ENCODE peak calls at places on chromosomes 5 and 9, in ten cellular contexts. Q, I, K, E, B, U, G, A, D and N are unnamed samples.

GRCh38 chr5:168227973-168228615 is 63.4 kb upstream of the WWC1 start:
- DNase-seq in Q (no peak), I (no peak), K (no peak), E (no peak), B (no peak), U (no peak), G (no peak), A (no peak), D (no peak), N (no peak)

GRCh38 chr5:113293613-113294340 is 141.0 kb downstream of the TSSK1B start:
- DNase-seq in Q (peak), I (no peak), K (no peak), E (no peak), B (peak), U (no peak), G (no peak), A (peak), D (no peak), N (no peak)

GRCh38 chr5:15366676-15367391 is 133.1 kb upstream of the FBXL7 start:
- DNase-seq in Q (no peak), I (no peak), K (no peak), E (no peak), B (no peak), U (no peak), G (no peak), A (peak), D (no peak), N (no peak)

GRCh38 chr5:61719124-61719523 is 387.1 kb downstream of the ZSWIM6 start:
- DNase-seq in Q (no peak), I (no peak), K (no peak), E (no peak), B (no peak), U (no peak), G (no peak), A (no peak), D (no peak), N (no peak)

GRCh38 chr5:67221487-67222242 is 25.1 kb upstream of the CD180 start:
- DNase-seq in Q (no peak), I (no peak), K (no peak), E (no peak), B (no peak), U (no peak), G (no peak), A (peak), D (no peak), N (no peak)

GRCh38 chr5:68315679-68316271 is 100.2 kb downstream of the PIK3R1 start:
- DNase-seq in Q (no peak), I (no peak), K (no peak), E (no peak), B (no peak), U (no peak), G (peak), A (no peak), D (no peak), N (peak)

GRCh38 chr5:133247881-133248642 is 196.2 kb downstream of the HSPA4 start:
- DNase-seq in Q (no peak), I (no peak), K (no peak), E (no peak), B (peak), U (peak), G (peak), A (peak), D (no peak), N (no peak)

GRCh38 chr5:169906745-169907649 is 73.3 kb downstream of the INSYN2B start:
- DNase-seq in Q (no peak), I (no peak), K (no peak), E (no peak), B (peak), U (no peak), G (no peak), A (no peak), D (no peak), N (no peak)

GRCh38 chr5:57175586-57175985 is 1.7 kb downstream of the GPBP1 start:
- DNase-seq in Q (no peak), I (peak), K (no peak), E (no peak), B (no peak), U (no peak), G (peak), A (no peak), D (no peak), N (no peak)

GRCh38 chr9:107700902-107701301 is 211.3 kb upstream of the KLF4 start:
- DNase-seq in Q (no peak), I (no peak), K (no peak), E (no peak), B (no peak), U (no peak), G (no peak), A (no peak), D (no peak), N (no peak)

GRCh38 chr9:89137548-89138462 is 40.8 kb downstream of the SHC3 start:
- DNase-seq in Q (peak), I (no peak), K (no peak), E (no peak), B (peak), U (peak), G (peak), A (no peak), D (peak), N (no peak)

GRCh38 chr9:17322882-17323864 is 188.3 kb downstream of the CNTLN start:
- DNase-seq in Q (no peak), I (no peak), K (no peak), E (no peak), B (no peak), U (no peak), G (no peak), A (no peak), D (no peak), N (no peak)

GRCh38 chr5:68554566-68555279 is 339.2 kb downstream of the PIK3R1 start:
- DNase-seq in Q (no peak), I (no peak), K (no peak), E (no peak), B (peak), U (peak), G (peak), A (no peak), D (no peak), N (no peak)

GRCh38 chr5:154112255-154112654 is 73.5 kb downstream of the MFAP3 start:
- DNase-seq in Q (no peak), I (no peak), K (no peak), E (no peak), B (no peak), U (no peak), G (no peak), A (no peak), D (no peak), N (no peak)

GRCh38 chr5:148844433-148845279 is 18.2 kb downstream of the ADRB2 start:
- DNase-seq in Q (no peak), I (no peak), K (no peak), E (no peak), B (peak), U (no peak), G (no peak), A (no peak), D (no peak), N (no peak)

GRCh38 chr5:32304622-32305021 is 8.1 kb downstream of the MTMR12 start:
- DNase-seq in Q (no peak), I (peak), K (no peak), E (no peak), B (no peak), U (no peak), G (no peak), A (no peak), D (no peak), N (no peak)

GRCh38 chr9:79237861-79238260 is 333.9 kb upstream of the TLE4 start:
- DNase-seq in Q (no peak), I (no peak), K (no peak), E (no peak), B (peak), U (no peak), G (no peak), A (no peak), D (no peak), N (no peak)

GRCh38 chr9:119368681-119369581 is at the start of gene BRINP1:
- DNase-seq in Q (no peak), I (no peak), K (peak), E (no peak), B (no peak), U (peak), G (peak), A (peak), D (peak), N (no peak)

GRCh38 chr5:143713331-143714032 is 98.5 kb upstream of the HMHB1 start:
- DNase-seq in Q (no peak), I (no peak), K (no peak), E (no peak), B (peak), U (no peak), G (no peak), A (no peak), D (no peak), N (no peak)

GRCh38 chr5:66958126-66958983 is 238.2 kb downstream of the CD180 start:
- DNase-seq in Q (peak), I (no peak), K (no peak), E (no peak), B (peak), U (no peak), G (no peak), A (peak), D (no peak), N (no peak)

GRCh38 chr9:20906326-20906725 is 125.1 kb downstream of the HACD4 start:
- DNase-seq in Q (no peak), I (no peak), K (no peak), E (no peak), B (no peak), U (no peak), G (no peak), A (no peak), D (no peak), N (no peak)

GRCh38 chr9:114691046-114691955 is 9.3 kb upstream of the TEX48 start:
- DNase-seq in Q (peak), I (no peak), K (no peak), E (no peak), B (peak), U (peak), G (no peak), A (no peak), D (peak), N (no peak)

GRCh38 chr9:94017939-94018531 is 62.9 kb upstream of the BARX1 start:
- DNase-seq in Q (no peak), I (no peak), K (no peak), E (no peak), B (peak), U (no peak), G (no peak), A (no peak), D (no peak), N (no peak)

GRCh38 chr5:15440434-15440833 is 59.5 kb upstream of the FBXL7 start:
- DNase-seq in Q (no peak), I (no peak), K (no peak), E (no peak), B (no peak), U (no peak), G (no peak), A (no peak), D (no peak), N (no peak)

GRCh38 chr9:131747352-131747751 is 7.5 kb upstream of the RAPGEF1 start:
- DNase-seq in Q (peak), I (peak), K (no peak), E (no peak), B (peak), U (peak), G (no peak), A (peak), D (no peak), N (no peak)

GRCh38 chr9:137878146-137878941 is 762 bp downstream of the CACNA1B start:
- DNase-seq in Q (no peak), I (no peak), K (peak), E (no peak), B (no peak), U (no peak), G (no peak), A (peak), D (no peak), N (peak)

GRCh38 chr9:93709600-93710369 is 133.4 kb downstream of the PHF2 start:
- DNase-seq in Q (no peak), I (no peak), K (no peak), E (no peak), B (no peak), U (no peak), G (no peak), A (no peak), D (no peak), N (no peak)

GRCh38 chr5:62143268-62144229 is 162.5 kb upstream of the KIF2A start:
- DNase-seq in Q (peak), I (peak), K (no peak), E (no peak), B (peak), U (peak), G (no peak), A (peak), D (no peak), N (no peak)

GRCh38 chr5:146291421-146292074 is 47.1 kb upstream of the POU4F3 start:
- DNase-seq in Q (peak), I (peak), K (no peak), E (no peak), B (peak), U (peak), G (no peak), A (peak), D (no peak), N (no peak)

DNA sequence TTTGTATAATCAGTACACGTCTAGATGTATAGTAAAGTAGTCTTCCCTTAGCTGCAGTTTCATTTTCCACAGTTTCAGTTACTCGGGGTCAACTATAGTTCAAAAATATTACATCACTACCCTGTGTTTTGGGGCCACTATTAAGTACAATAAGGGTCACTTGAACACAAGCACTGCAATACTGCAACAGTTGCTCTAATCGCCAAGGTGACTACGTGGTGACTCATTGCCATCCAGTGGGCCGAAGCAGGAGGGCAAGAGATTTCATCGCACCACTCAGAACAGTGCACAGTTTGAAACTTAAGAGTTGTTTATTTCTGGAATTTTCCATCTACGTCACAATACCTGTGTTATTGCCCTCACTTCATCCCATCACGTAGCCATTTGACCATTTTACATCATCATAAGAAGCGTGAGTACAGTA is at the start of gene ARL14EPL:
- DNase-seq in Q (peak), I (no peak), K (no peak), E (no peak), B (peak), U (peak), G (no peak), A (peak), D (no peak), N (no peak)
- TF ChIP-seq CTCF in Q (peak), I (no peak), K (no peak), E (peak), B (peak), U (peak), G (no peak), A (peak), D (no peak), N (no peak)

GRCh38 chr9:122192261-122192875 is 32.7 kb downstream of the MORN5 start:
- DNase-seq in Q (no peak), I (no peak), K (no peak), E (no peak), B (no peak), U (peak), G (no peak), A (no peak), D (no peak), N (no peak)
- TF ChIP-seq CTCF in Q (no peak), I (no peak), K (no peak), E (no peak), B (peak), U (no peak), G (no peak), A (no peak), D (no peak), N (no peak)

DNA sequence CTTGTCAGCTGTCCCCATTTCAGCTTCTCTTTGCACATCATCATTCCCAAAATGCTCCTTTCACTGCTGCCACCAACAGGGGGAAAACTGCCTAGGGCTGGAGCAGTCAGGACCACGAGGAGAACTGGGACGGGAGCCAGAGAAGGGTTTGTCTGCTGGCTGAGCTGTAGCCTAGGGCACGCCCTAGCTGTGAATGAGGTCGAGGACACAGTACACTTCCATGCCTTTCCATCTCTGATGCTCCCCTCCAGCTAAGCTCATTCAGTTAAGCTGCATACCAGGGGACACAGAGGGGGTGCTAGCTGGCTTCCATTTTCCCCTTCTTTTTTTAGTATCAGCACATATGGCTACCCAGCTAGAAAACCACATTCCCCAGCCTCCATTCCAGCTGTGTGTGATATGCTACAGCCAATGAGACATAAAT is 64.7 kb downstream of the STK10 start:
- DNase-seq in Q (peak), I (no peak), K (peak), E (no peak), B (peak), U (peak), G (peak), A (peak), D (no peak), N (no peak)
- TF ChIP-seq CTCF in Q (peak), I (no peak), K (no peak), E (no peak), B (peak), U (no peak), G (peak), A (peak), D (no peak), N (no peak)

DNA sequence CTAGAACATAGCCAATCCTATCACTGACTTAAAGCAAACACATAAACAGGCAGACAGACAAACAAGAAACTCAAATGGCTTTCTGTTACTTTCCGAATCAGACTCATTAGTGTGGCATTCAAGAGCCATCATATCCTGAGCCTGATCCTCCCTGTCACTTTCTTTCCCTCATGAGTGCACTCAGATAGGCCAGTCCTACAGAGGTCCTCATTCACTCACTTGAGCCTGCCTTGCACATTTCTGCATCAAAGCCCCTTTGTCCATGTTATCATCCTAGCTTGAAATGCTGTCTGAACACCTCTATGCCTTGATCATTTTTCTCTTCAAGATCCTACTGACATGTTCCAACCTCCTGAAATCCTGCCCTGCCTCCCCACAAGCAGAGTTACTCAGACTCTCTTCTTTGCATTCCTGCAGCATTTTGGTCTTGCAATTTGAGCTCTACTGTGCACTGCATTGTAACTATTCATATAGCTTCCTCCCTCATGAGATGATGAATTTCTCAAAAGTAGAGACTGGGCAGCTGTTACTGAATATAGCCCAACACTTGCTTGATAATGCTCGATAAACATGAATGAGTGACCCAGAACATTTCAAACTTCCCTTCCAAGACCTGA is 126.9 kb downstream of the PALM2AKAP2 start:
- DNase-seq in Q (peak), I (peak), K (no peak), E (no peak), B (peak), U (no peak), G (no peak), A (peak), D (no peak), N (no peak)
- TF ChIP-seq CTCF in Q (no peak), I (peak), K (no peak), E (no peak), B (peak), U (no peak), G (no peak), A (peak), D (no peak), N (no peak)

GRCh38 chr5:150489358-150490295 is 18.3 kb upstream of the NDST1 start:
- DNase-seq in Q (no peak), I (peak), K (no peak), E (no peak), B (peak), U (no peak), G (no peak), A (no peak), D (no peak), N (peak)
- TF ChIP-seq CTCF in Q (no peak), I (peak), K (no peak), E (no peak), B (no peak), U (no peak), G (no peak), A (no peak), D (no peak), N (no peak)

DNA sequence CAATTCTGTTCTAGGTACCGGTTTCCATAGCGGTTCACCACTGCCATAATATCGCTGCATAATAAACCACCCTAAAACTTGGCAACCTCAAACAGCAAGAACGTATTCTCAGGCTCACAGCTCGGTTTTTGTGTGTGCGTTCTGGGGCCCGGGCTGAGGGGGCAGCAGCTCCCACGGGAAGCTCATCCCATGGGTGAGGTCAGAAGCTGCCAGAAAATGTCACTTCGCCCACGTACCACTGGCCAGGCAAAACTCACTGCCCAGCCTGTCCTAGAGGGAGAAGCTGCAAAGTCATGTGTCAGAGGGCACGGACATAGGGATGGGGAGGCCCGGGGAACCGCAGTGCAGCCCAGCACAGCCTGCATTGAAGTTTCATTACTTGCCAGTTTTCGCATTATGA is 15.9 kb upstream of the ADAMTS2 start:
- DNase-seq in Q (no peak), I (no peak), K (no peak), E (no peak), B (no peak), U (no peak), G (no peak), A (no peak), D (no peak), N (no peak)
- TF ChIP-seq CTCF in Q (no peak), I (no peak), K (no peak), E (no peak), B (no peak), U (no peak), G (no peak), A (no peak), D (no peak), N (no peak)

GRCh38 chr5:96256795-96257470 is 176.1 kb downstream of the PCSK1 start:
- DNase-seq in Q (peak), I (peak), K (no peak), E (no peak), B (peak), U (peak), G (peak), A (peak), D (no peak), N (no peak)
- TF ChIP-seq CTCF in Q (peak), I (peak), K (no peak), E (no peak), B (peak), U (peak), G (no peak), A (peak), D (no peak), N (no peak)

DNA sequence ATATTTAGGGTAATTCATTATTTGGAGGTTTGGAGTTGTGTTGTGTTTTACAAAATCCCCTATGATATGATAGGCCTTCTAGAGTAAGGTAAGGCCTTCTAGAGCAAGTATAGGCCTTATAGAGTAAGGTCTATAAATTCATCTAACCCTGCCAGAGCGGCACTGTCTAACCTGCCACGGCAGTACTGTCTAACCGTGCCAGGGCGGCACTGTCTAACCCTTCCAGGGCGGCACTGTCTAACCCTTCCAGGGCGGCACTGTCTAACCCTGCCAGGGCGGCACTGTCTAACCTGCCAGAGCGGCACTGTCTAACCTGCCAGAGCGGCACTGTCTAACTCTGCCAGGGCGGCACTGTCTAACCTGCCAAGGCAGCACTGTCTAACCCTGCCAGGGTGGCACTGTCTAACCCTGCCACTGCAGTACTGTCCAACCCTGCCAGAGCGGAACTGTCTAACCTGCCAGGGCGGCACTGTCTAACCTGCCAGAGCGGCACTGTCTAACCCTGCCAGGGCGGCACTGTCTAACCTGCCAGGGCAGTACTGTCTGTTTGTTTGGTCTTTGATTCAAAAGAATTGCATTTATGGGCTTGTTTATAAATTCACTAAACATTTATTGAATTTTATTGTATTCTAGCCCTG is 9.6 kb downstream of the RNF20 start:
- DNase-seq in Q (no peak), I (no peak), K (no peak), E (no peak), B (no peak), U (no peak), G (no peak), A (no peak), D (no peak), N (no peak)
- TF ChIP-seq CTCF in Q (no peak), I (no peak), K (no peak), E (no peak), B (no peak), U (no peak), G (no peak), A (no peak), D (no peak), N (no peak)